ENCODE peak calls at places on chromosomes 7 and 10, in eight cellular contexts. M is WERI-Rb-1; G is brain microvascular endothelial cell; W is Panc1; E is coronary artery; I is Peyer's patch; H is adrenal gland; V is CD8-positive, alpha-beta T cell. K is an unnamed sample.

GRCh38 chr7:129091484-129092002 is 36.6 kb upstream of the TNPO3 start:
- DNase-seq in H (peak), E (peak), I (peak), G (peak), W (peak), V (peak), M (peak), K (peak)

GRCh38 chr7:9029671-9030070 is 596.3 kb downstream of the NXPH1 start:
- DNase-seq in W (no peak), V (no peak), M (no peak), H (no peak), I (no peak), G (no peak), E (no peak), K (no peak)

GRCh38 chr7:2843711-2844152 is 376 bp downstream of the GNA12 start:
- DNase-seq in H (peak), G (no peak), W (no peak), M (peak), E (no peak), I (peak), V (no peak), K (peak)

GRCh38 chr7:39086638-39087360 is 109.1 kb downstream of the POU6F2 start:
- DNase-seq in G (no peak), M (no peak), V (no peak), H (no peak), W (no peak), I (no peak), E (no peak), K (no peak)

GRCh38 chr7:124688991-124689390 is 76.6 kb downstream of the GPR37 start:
- DNase-seq in V (no peak), M (no peak), W (no peak), G (peak), I (no peak), E (no peak), H (no peak), K (no peak)

GRCh38 chr7:121192834-121193233 is 136.0 kb upstream of the WNT16 start:
- DNase-seq in I (no peak), G (no peak), M (no peak), W (no peak), E (no peak), H (no peak), V (no peak), K (no peak)

GRCh38 chr10:77355844-77356243 is 281.8 kb downstream of the KCNMA1 start:
- DNase-seq in G (peak), E (no peak), I (no peak), W (peak), V (no peak), M (no peak), H (no peak), K (no peak)

GRCh38 chr10:121525276-121526039 is 72.8 kb downstream of the FGFR2 start:
- DNase-seq in I (no peak), V (no peak), G (no peak), W (no peak), H (no peak), E (no peak), M (no peak), K (no peak)

GRCh38 chr10:52353960-52354394 is 39.9 kb downstream of the DKK1 start:
- DNase-seq in W (no peak), I (no peak), E (no peak), G (no peak), M (no peak), H (no peak), V (no peak), K (no peak)

GRCh38 chr7:140570120-140570519 is 70.5 kb downstream of the DENND2A start:
- DNase-seq in H (no peak), I (no peak), V (no peak), M (no peak), G (peak), W (no peak), E (no peak), K (no peak)

DNA sequence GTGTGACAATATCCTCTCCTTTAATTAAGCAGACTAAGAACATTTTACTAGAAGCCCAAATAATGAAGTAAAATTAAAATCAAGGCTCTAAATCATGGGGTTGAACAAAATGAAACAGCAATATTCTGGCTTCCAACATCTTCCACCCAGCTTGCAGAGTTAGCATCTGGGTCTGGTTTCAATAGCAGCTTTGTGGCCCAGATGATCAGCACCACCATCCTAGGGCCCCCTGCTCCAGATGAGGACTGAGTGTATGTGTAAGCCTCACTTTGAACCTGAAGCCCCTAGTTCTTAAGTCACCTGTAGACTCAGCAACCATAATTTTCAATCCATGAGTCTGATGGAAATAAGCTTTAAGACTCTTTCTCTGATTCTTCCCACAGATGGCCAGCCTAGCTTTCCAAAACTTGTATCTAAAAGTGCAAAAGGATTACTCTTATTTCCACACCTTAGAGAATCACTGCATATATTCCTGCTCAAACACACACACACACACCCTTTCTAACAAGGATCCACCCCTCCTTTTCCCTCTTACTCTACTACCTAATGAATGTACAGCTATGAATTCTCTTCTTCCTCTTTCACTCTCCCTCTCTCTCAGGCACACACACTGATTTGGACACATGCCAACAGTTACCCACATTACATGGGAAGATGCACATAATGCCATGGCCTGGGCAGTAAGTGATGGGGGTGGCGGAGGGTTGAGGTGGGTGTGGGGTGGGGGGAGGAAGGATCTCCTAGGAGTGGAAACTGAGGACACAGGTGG is 3.5 kb downstream of the DENND11 start:
- DNase-seq in M (no peak), G (no peak), W (no peak), I (peak), V (no peak), E (no peak), H (no peak), K (no peak)
- H3K4me3 ChIP-seq in M (no peak), G (no peak), W (no peak), I (no peak), V (no peak), E (no peak), H (no peak), K (no peak)

GRCh38 chr10:24898501-24898900 is 53.9 kb downstream of the PRTFDC1 start:
- DNase-seq in E (no peak), V (no peak), W (no peak), G (no peak), I (no peak), H (no peak), M (no peak), K (no peak)

GRCh38 chr10:24902400-24902728 is 50.0 kb downstream of the PRTFDC1 start:
- DNase-seq in H (no peak), M (no peak), I (no peak), G (no peak), E (no peak), W (no peak), V (no peak), K (no peak)

GRCh38 chr10:24899571-24899970 is 52.8 kb downstream of the PRTFDC1 start:
- DNase-seq in V (no peak), M (no peak), G (no peak), H (no peak), E (no peak), I (no peak), W (no peak), K (no peak)

GRCh38 chr10:24901686-24902399 is 50.6 kb downstream of the PRTFDC1 start:
- DNase-seq in V (no peak), W (peak), H (peak), I (peak), E (no peak), G (peak), M (peak), K (peak)

DNA sequence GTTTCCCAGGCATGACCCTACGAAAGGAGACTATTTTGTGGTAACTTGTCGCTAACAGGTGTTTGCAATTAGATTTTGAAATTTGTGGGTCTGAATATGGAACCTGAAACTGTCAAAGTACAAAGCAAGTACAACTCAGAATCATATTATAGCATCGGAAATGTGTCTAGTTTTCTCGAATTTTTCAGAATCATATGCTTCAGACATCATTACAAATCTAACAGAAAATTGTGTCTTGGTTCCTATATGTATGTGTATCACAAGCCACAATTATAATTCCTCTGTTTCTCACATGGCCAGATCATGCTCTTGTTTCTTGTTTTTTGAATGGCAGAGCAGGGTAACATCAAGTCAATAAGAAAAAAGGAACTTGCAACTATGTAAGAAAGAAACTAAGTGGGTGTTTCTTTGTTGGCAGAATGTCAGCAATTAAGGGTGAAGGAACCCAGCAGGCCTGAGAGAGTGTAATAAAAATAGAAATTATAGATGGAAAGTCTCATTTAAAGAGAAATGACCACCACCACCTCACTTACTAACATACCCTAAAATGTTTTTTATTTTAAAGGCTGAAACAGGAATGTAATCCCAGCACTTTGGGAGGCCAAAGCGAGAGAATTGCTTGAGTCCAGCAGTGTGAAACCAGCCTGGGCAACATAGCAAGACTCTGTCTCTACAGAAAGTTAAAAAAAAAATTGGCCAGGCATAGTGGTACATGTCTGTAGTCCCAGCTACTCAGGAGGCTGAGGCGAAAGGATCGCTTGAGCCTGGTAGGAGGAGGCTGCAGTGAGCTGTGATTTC is 51.3 kb downstream of the PRTFDC1 start:
- DNase-seq in I (no peak), W (no peak), G (no peak), H (no peak), M (no peak), E (no peak), V (no peak), K (no peak)
- H3K4me3 ChIP-seq in I (no peak), W (no peak), G (no peak), H (no peak), M (no peak), E (no peak), V (no peak), K (no peak)

GRCh38 chr7:30652951-30653641 is 29.2 kb downstream of the CRHR2 start:
- DNase-seq in W (no peak), G (no peak), V (no peak), H (no peak), I (no peak), M (no peak), E (no peak), K (no peak)
- H3K4me3 ChIP-seq in W (no peak), G (no peak), V (no peak), H (no peak), I (no peak), M (no peak), E (no peak), K (no peak)

GRCh38 chr10:31030216-31030615 is 1.4 kb downstream of the ZNF438 start:
- DNase-seq in V (no peak), I (no peak), W (no peak), G (no peak), H (no peak), E (no peak), M (no peak), K (no peak)
- H3K4me3 ChIP-seq in V (no peak), I (no peak), W (no peak), G (no peak), H (no peak), E (no peak), M (no peak), K (no peak)

DNA sequence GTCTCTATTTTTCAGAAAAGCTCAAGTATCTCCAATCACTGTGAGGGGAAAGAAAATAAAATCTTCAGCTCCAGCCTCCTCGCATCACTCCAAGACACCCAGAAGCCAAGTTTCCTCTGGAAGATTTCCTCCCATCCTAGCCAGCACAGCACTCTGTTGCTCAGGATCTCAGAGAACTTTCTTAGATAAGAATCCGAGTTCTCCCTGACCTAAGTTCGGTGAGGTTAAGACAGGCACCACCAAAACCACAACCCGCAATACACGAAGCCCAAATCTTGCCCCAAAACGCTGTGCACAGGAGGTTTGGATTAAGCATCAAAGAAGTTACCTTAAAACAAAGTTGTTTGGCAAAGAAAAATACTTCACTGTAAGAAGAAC is 4.2 kb downstream of the FAM53B start:
- DNase-seq in V (no peak), E (no peak), H (no peak), M (no peak), W (no peak), G (no peak), I (no peak), K (no peak)
- H3K4me3 ChIP-seq in V (no peak), E (peak), H (peak), M (no peak), W (no peak), G (no peak), I (peak), K (no peak)

GRCh38 chr10:27720529-27720928 is 25.1 kb downstream of the MKX start:
- DNase-seq in G (no peak), H (no peak), V (no peak), W (no peak), I (no peak), M (no peak), E (no peak), K (no peak)

GRCh38 chr10:27724287-27724686 is 21.3 kb downstream of the MKX start:
- DNase-seq in W (no peak), G (no peak), V (no peak), H (peak), E (no peak), I (no peak), M (no peak), K (no peak)

GRCh38 chr10:27719052-27719451 is 26.6 kb downstream of the MKX start:
- DNase-seq in V (no peak), H (no peak), E (no peak), W (no peak), I (no peak), G (no peak), M (no peak), K (no peak)

GRCh38 chr10:27717851-27718250 is 27.8 kb downstream of the MKX start:
- DNase-seq in W (no peak), M (no peak), V (no peak), E (no peak), G (no peak), H (no peak), I (no peak), K (no peak)

DNA sequence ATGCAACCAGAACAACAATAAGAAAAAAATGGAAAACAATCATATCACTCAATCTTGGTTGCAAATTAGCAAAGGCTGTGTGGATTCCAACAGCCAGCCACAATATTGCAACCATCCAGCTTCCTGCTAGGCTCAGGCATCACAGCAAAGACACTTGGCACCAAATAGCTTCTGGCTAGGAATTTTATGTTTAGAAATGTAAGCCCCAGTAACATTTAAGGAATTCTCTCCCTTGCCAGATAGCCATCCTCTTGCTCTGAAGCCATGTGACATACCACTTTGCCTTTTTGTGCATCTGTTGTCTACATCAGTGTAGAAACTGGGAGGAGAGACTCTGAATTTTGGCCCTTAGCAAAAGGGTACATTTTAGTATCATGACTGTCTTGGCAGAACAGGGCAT is 22.2 kb downstream of the MKX start:
- DNase-seq in M (no peak), E (no peak), I (no peak), G (no peak), H (no peak), W (no peak), V (no peak), K (no peak)
- H3K4me3 ChIP-seq in M (no peak), E (no peak), I (no peak), G (no peak), H (no peak), W (no peak), V (no peak), K (no peak)

DNA sequence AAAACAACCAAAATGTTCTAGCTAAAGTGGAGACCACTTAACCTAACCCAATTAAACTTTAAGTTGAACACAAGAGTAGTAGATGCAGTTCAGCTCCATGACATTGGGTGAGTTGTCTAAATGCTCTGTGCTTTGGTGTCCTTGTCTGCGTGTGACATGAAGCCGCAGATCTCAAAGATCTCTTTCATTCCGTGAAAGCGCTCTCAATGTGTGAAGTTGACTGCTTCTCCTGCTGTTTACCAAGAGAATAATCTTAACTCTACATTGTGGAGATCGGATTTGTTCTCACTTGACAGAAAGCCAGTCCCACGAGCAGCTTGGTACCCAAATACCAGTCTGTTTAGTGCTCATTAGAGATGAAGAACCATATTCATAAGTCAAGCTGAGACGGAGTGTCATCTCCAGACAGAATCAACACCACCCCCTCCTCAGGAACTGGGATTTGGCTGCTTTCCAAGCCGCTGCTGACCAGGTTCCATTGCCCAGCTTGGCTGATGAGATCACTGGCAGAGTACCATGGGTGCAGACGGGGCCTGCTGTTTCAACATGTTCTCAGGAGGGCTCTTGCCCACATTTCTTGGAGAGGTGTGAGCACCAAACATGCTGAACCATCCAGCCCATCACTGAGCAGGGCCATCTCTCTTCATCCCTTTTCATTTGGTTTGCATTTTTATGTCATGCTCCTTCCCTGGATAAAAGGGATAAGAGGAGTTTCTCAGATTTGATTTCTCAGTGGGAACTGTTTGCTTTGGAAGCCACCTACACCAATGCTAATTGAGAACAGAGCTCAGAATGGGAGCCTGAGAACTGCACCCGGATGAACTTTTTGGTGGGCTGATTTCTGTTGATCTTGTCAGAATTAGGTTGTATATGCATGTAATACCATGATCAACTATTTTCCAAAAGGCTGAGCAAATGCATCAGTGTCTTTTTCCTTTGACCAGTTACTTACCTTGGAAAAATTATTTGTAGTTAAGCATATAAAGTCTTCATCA is 95.8 kb upstream of the AGBL3 start:
- DNase-seq in E (peak), H (no peak), M (no peak), V (no peak), I (no peak), W (no peak), G (peak), K (no peak)
- H3K4me3 ChIP-seq in E (peak), H (peak), M (peak), V (no peak), I (no peak), W (peak), G (peak), K (no peak)

DNA sequence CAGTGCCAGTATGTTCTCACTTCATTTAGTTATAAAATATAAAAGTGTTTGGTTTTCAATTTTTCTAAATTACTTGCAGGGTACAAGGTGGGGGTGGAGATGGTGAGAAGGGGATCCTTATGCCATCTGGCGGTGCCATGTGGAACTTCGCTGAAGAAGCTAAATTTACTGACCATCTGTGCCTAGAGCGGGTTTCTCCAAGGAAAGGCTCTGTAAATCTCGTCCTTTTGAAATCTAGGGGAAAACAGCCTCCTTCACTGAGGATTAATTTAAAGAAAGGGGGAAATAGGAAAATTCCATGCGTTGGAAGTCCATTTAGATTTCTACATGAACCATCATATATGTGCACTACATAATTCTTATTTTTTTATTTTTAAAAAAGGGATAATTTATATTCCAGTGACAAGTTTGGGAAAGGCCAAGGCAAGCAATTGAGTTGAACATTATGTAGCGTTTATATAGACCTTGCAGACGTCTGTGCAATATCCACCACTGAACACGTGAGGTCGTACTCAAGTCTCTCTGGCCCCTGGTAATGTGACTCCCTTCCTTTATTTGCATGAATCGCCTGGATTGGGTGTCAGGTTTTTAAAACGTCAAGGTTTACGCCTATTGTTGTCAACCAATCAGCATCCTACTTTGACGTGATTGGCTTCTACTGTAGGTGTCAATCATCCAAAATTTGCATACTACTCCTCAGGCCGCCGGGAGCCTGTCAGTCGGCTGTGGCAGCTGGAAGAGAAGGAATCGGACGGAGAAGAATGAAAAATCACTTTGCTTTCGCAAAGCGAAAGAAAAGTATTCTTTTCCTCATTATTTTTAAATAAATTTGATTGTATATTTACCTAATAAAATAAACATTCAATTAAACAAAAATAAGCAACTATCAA is 297.1 kb upstream of the NFE2L3 start:
- DNase-seq in H (peak), M (peak), E (no peak), G (peak), I (no peak), W (no peak), V (no peak), K (peak)
- H3K4me3 ChIP-seq in H (no peak), M (peak), E (no peak), G (peak), I (no peak), W (no peak), V (no peak), K (no peak)